ENCODE peak calls at places on chromosomes 16 and 17, in six cellular contexts. One of them, this sample, is unnamed.
A peak's percentile ranks its signal among the peaks of the same experiment; 100 is the strongest.

GRCh38 chr16:57013268-57013667 is 23.9 kb downstream of the NLRC5 start:
- DNase-seq in NCI-H2029 treated with DMSO at 0.1 percent for 48 hours: no peak
- DNase-seq in activated CD8-positive, alpha-beta memory T cell treated with anti-CD3 and anti-CD28 coated beads for 48 hours: no peak
- DNase-seq in nucleus accumbens: no peak
- DNase-seq in lower leg skin: no peak
- DNase-seq in CD4-positive, CD25-positive, alpha-beta regulatory T cell: no peak
- DNase-seq in this sample: no peak

GRCh38 chr16:87206646-87207451 is 110.3 kb downstream of the C16orf95 start:
- DNase-seq in NCI-H2029 treated with DMSO at 0.1 percent for 48 hours: no peak
- DNase-seq in nucleus accumbens: no peak
- DNase-seq in lower leg skin: peak; percentile 18
- DNase-seq in CD4-positive, CD25-positive, alpha-beta regulatory T cell: no peak
- DNase-seq in activated CD8-positive, alpha-beta memory T cell treated with anti-CD3 and anti-CD28 coated beads for 48 hours: no peak
- DNase-seq in this sample: no peak

GRCh38 chr16:70466812-70467090 is 12.4 kb downstream of the FCSK start:
- DNase-seq in activated CD8-positive, alpha-beta memory T cell treated with anti-CD3 and anti-CD28 coated beads for 48 hours: no peak
- DNase-seq in NCI-H2029 treated with DMSO at 0.1 percent for 48 hours: no peak
- DNase-seq in CD4-positive, CD25-positive, alpha-beta regulatory T cell: no peak
- DNase-seq in nucleus accumbens: no peak
- DNase-seq in lower leg skin: no peak
- DNase-seq in this sample: no peak

GRCh38 chr16:51762081-51762995 is 611.3 kb upstream of the SALL1 start:
- DNase-seq in activated CD8-positive, alpha-beta memory T cell treated with anti-CD3 and anti-CD28 coated beads for 48 hours: peak; percentile 22
- DNase-seq in nucleus accumbens: peak; percentile 70
- DNase-seq in CD4-positive, CD25-positive, alpha-beta regulatory T cell: peak; percentile 42
- DNase-seq in lower leg skin: peak; percentile 44
- DNase-seq in NCI-H2029 treated with DMSO at 0.1 percent for 48 hours: peak; percentile 20
- DNase-seq in this sample: peak; percentile 20

GRCh38 chr17:18954321-18954720 is 2.4 kb downstream of the SLC5A10 start:
- DNase-seq in activated CD8-positive, alpha-beta memory T cell treated with anti-CD3 and anti-CD28 coated beads for 48 hours: no peak
- DNase-seq in NCI-H2029 treated with DMSO at 0.1 percent for 48 hours: no peak
- DNase-seq in nucleus accumbens: no peak
- DNase-seq in CD4-positive, CD25-positive, alpha-beta regulatory T cell: no peak
- DNase-seq in lower leg skin: no peak
- DNase-seq in this sample: no peak

GRCh38 chr16:49604602-49605001 is 231.0 kb downstream of the C16orf78 start:
- DNase-seq in activated CD8-positive, alpha-beta memory T cell treated with anti-CD3 and anti-CD28 coated beads for 48 hours: no peak
- DNase-seq in lower leg skin: no peak
- DNase-seq in nucleus accumbens: no peak
- DNase-seq in CD4-positive, CD25-positive, alpha-beta regulatory T cell: no peak
- DNase-seq in NCI-H2029 treated with DMSO at 0.1 percent for 48 hours: no peak
- DNase-seq in this sample: no peak

GRCh38 chr17:62134397-62134796 is 69.3 kb upstream of the MED13 start:
- DNase-seq in NCI-H2029 treated with DMSO at 0.1 percent for 48 hours: no peak
- DNase-seq in activated CD8-positive, alpha-beta memory T cell treated with anti-CD3 and anti-CD28 coated beads for 48 hours: no peak
- DNase-seq in CD4-positive, CD25-positive, alpha-beta regulatory T cell: no peak
- DNase-seq in nucleus accumbens: no peak
- DNase-seq in lower leg skin: no peak
- DNase-seq in this sample: no peak

GRCh38 chr16:5205394-5206040 is 107.9 kb upstream of the EEF2KMT start:
- DNase-seq in CD4-positive, CD25-positive, alpha-beta regulatory T cell: no peak
- DNase-seq in nucleus accumbens: no peak
- DNase-seq in NCI-H2029 treated with DMSO at 0.1 percent for 48 hours: no peak
- DNase-seq in lower leg skin: no peak
- DNase-seq in activated CD8-positive, alpha-beta memory T cell treated with anti-CD3 and anti-CD28 coated beads for 48 hours: no peak
- DNase-seq in this sample: no peak

GRCh38 chr17:45016823-45017222 is 34.6 kb downstream of the DCAKD start:
- DNase-seq in NCI-H2029 treated with DMSO at 0.1 percent for 48 hours: no peak
- DNase-seq in activated CD8-positive, alpha-beta memory T cell treated with anti-CD3 and anti-CD28 coated beads for 48 hours: no peak
- DNase-seq in CD4-positive, CD25-positive, alpha-beta regulatory T cell: no peak
- DNase-seq in lower leg skin: no peak
- DNase-seq in nucleus accumbens: no peak
- DNase-seq in this sample: no peak

GRCh38 chr17:83029571-83029970 is 49.8 kb upstream of the METRNL start:
- DNase-seq in CD4-positive, CD25-positive, alpha-beta regulatory T cell: no peak
- DNase-seq in NCI-H2029 treated with DMSO at 0.1 percent for 48 hours: no peak
- DNase-seq in activated CD8-positive, alpha-beta memory T cell treated with anti-CD3 and anti-CD28 coated beads for 48 hours: no peak
- DNase-seq in lower leg skin: no peak
- DNase-seq in nucleus accumbens: no peak
- DNase-seq in this sample: no peak

GRCh38 chr16:736936-737481 is 3.8 kb downstream of the CIAO3 start:
- DNase-seq in NCI-H2029 treated with DMSO at 0.1 percent for 48 hours: no peak
- DNase-seq in lower leg skin: no peak
- DNase-seq in CD4-positive, CD25-positive, alpha-beta regulatory T cell: no peak
- DNase-seq in nucleus accumbens: no peak
- DNase-seq in activated CD8-positive, alpha-beta memory T cell treated with anti-CD3 and anti-CD28 coated beads for 48 hours: no peak
- DNase-seq in this sample: no peak

GRCh38 chr16:86389566-86390328 is 120.6 kb upstream of the FOXF1 start:
- DNase-seq in activated CD8-positive, alpha-beta memory T cell treated with anti-CD3 and anti-CD28 coated beads for 48 hours: no peak
- DNase-seq in CD4-positive, CD25-positive, alpha-beta regulatory T cell: no peak
- DNase-seq in nucleus accumbens: no peak
- DNase-seq in lower leg skin: no peak
- DNase-seq in NCI-H2029 treated with DMSO at 0.1 percent for 48 hours: no peak
- DNase-seq in this sample: no peak

GRCh38 chr17:6420173-6420641 is 14.7 kb downstream of the AIPL1 start:
- DNase-seq in CD4-positive, CD25-positive, alpha-beta regulatory T cell: peak; percentile 18
- DNase-seq in activated CD8-positive, alpha-beta memory T cell treated with anti-CD3 and anti-CD28 coated beads for 48 hours: no peak
- DNase-seq in lower leg skin: no peak
- DNase-seq in nucleus accumbens: no peak
- DNase-seq in NCI-H2029 treated with DMSO at 0.1 percent for 48 hours: peak; percentile 6
- DNase-seq in this sample: peak; percentile 38

GRCh38 chr16:73890524-73891500 is 405.8 kb upstream of the PSMD7 start:
- DNase-seq in nucleus accumbens: peak; percentile 18
- DNase-seq in NCI-H2029 treated with DMSO at 0.1 percent for 48 hours: no peak
- DNase-seq in lower leg skin: no peak
- DNase-seq in CD4-positive, CD25-positive, alpha-beta regulatory T cell: no peak
- DNase-seq in activated CD8-positive, alpha-beta memory T cell treated with anti-CD3 and anti-CD28 coated beads for 48 hours: no peak
- DNase-seq in this sample: no peak

GRCh38 chr17:58184986-58185761 is 7.4 kb upstream of the EPX start:
- DNase-seq in activated CD8-positive, alpha-beta memory T cell treated with anti-CD3 and anti-CD28 coated beads for 48 hours: no peak
- DNase-seq in lower leg skin: no peak
- DNase-seq in CD4-positive, CD25-positive, alpha-beta regulatory T cell: no peak
- DNase-seq in NCI-H2029 treated with DMSO at 0.1 percent for 48 hours: no peak
- DNase-seq in nucleus accumbens: no peak
- DNase-seq in this sample: no peak

GRCh38 chr16:3461120-3461519 is 17.6 kb downstream of the NAA60 start:
- DNase-seq in CD4-positive, CD25-positive, alpha-beta regulatory T cell: peak; percentile 47
- DNase-seq in nucleus accumbens: no peak
- DNase-seq in NCI-H2029 treated with DMSO at 0.1 percent for 48 hours: no peak
- DNase-seq in lower leg skin: no peak
- DNase-seq in activated CD8-positive, alpha-beta memory T cell treated with anti-CD3 and anti-CD28 coated beads for 48 hours: no peak
- DNase-seq in this sample: no peak

GRCh38 chr16:2964416-2965223 is 545 bp downstream of the KREMEN2 start:
- DNase-seq in CD4-positive, CD25-positive, alpha-beta regulatory T cell: peak; percentile 59
- DNase-seq in NCI-H2029 treated with DMSO at 0.1 percent for 48 hours: no peak
- DNase-seq in nucleus accumbens: no peak
- DNase-seq in lower leg skin: no peak
- DNase-seq in activated CD8-positive, alpha-beta memory T cell treated with anti-CD3 and anti-CD28 coated beads for 48 hours: no peak
- DNase-seq in this sample: peak; percentile 35

GRCh38 chr17:10033449-10033848 is 128.4 kb upstream of the RCVRN start:
- DNase-seq in nucleus accumbens: no peak
- DNase-seq in lower leg skin: no peak
- DNase-seq in activated CD8-positive, alpha-beta memory T cell treated with anti-CD3 and anti-CD28 coated beads for 48 hours: no peak
- DNase-seq in CD4-positive, CD25-positive, alpha-beta regulatory T cell: no peak
- DNase-seq in NCI-H2029 treated with DMSO at 0.1 percent for 48 hours: no peak
- DNase-seq in this sample: no peak

GRCh38 chr17:64343833-64344637 is 46.6 kb downstream of the PECAM1 start:
- DNase-seq in activated CD8-positive, alpha-beta memory T cell treated with anti-CD3 and anti-CD28 coated beads for 48 hours: no peak
- DNase-seq in CD4-positive, CD25-positive, alpha-beta regulatory T cell: no peak
- DNase-seq in NCI-H2029 treated with DMSO at 0.1 percent for 48 hours: peak; percentile 67
- DNase-seq in lower leg skin: peak; percentile 66
- DNase-seq in nucleus accumbens: peak; percentile 23
- DNase-seq in this sample: no peak

GRCh38 chr17:222172-222571 is 40.7 kb upstream of the DOC2B start:
- DNase-seq in CD4-positive, CD25-positive, alpha-beta regulatory T cell: no peak
- DNase-seq in lower leg skin: no peak
- DNase-seq in activated CD8-positive, alpha-beta memory T cell treated with anti-CD3 and anti-CD28 coated beads for 48 hours: no peak
- DNase-seq in NCI-H2029 treated with DMSO at 0.1 percent for 48 hours: no peak
- DNase-seq in nucleus accumbens: peak; percentile 22
- DNase-seq in this sample: no peak

GRCh38 chr16:27974896-27975540 is 88.5 kb downstream of the GSG1L start:
- DNase-seq in activated CD8-positive, alpha-beta memory T cell treated with anti-CD3 and anti-CD28 coated beads for 48 hours: no peak
- DNase-seq in NCI-H2029 treated with DMSO at 0.1 percent for 48 hours: no peak
- DNase-seq in nucleus accumbens: no peak
- DNase-seq in lower leg skin: no peak
- DNase-seq in CD4-positive, CD25-positive, alpha-beta regulatory T cell: no peak
- DNase-seq in this sample: no peak

GRCh38 chr17:40664582-40665333 is at the start of gene KRT222:
- DNase-seq in activated CD8-positive, alpha-beta memory T cell treated with anti-CD3 and anti-CD28 coated beads for 48 hours: no peak
- DNase-seq in NCI-H2029 treated with DMSO at 0.1 percent for 48 hours: no peak
- DNase-seq in nucleus accumbens: no peak
- DNase-seq in lower leg skin: no peak
- DNase-seq in CD4-positive, CD25-positive, alpha-beta regulatory T cell: no peak
- DNase-seq in this sample: no peak

GRCh38 chr17:79083191-79083971 is 8.8 kb downstream of the ENGASE start:
- DNase-seq in NCI-H2029 treated with DMSO at 0.1 percent for 48 hours: no peak
- DNase-seq in nucleus accumbens: no peak
- DNase-seq in activated CD8-positive, alpha-beta memory T cell treated with anti-CD3 and anti-CD28 coated beads for 48 hours: no peak
- DNase-seq in CD4-positive, CD25-positive, alpha-beta regulatory T cell: no peak
- DNase-seq in lower leg skin: no peak
- DNase-seq in this sample: no peak

GRCh38 chr17:80033840-80034239 is 1.8 kb downstream of the TBC1D16 start:
- DNase-seq in NCI-H2029 treated with DMSO at 0.1 percent for 48 hours: no peak
- DNase-seq in CD4-positive, CD25-positive, alpha-beta regulatory T cell: no peak
- DNase-seq in lower leg skin: no peak
- DNase-seq in activated CD8-positive, alpha-beta memory T cell treated with anti-CD3 and anti-CD28 coated beads for 48 hours: no peak
- DNase-seq in nucleus accumbens: no peak
- DNase-seq in this sample: no peak

GRCh38 chr17:80426671-80427326 is 11.8 kb downstream of the ENDOV start:
- DNase-seq in CD4-positive, CD25-positive, alpha-beta regulatory T cell: peak; percentile 78
- DNase-seq in NCI-H2029 treated with DMSO at 0.1 percent for 48 hours: peak; percentile 7
- DNase-seq in nucleus accumbens: peak; percentile 50
- DNase-seq in lower leg skin: peak; percentile 30
- DNase-seq in activated CD8-positive, alpha-beta memory T cell treated with anti-CD3 and anti-CD28 coated beads for 48 hours: peak; percentile 83
- DNase-seq in this sample: peak; percentile 10

GRCh38 chr17:33469911-33470310 is 176.8 kb upstream of the ASIC2 start:
- DNase-seq in lower leg skin: no peak
- DNase-seq in CD4-positive, CD25-positive, alpha-beta regulatory T cell: no peak
- DNase-seq in nucleus accumbens: no peak
- DNase-seq in NCI-H2029 treated with DMSO at 0.1 percent for 48 hours: no peak
- DNase-seq in activated CD8-positive, alpha-beta memory T cell treated with anti-CD3 and anti-CD28 coated beads for 48 hours: no peak
- DNase-seq in this sample: no peak

GRCh38 chr16:57446530-57447141 is 549 bp downstream of the CIAPIN1 start:
- DNase-seq in nucleus accumbens: no peak
- DNase-seq in NCI-H2029 treated with DMSO at 0.1 percent for 48 hours: peak; percentile 8
- DNase-seq in lower leg skin: no peak
- DNase-seq in activated CD8-positive, alpha-beta memory T cell treated with anti-CD3 and anti-CD28 coated beads for 48 hours: peak; percentile 13
- DNase-seq in CD4-positive, CD25-positive, alpha-beta regulatory T cell: peak; percentile 49
- DNase-seq in this sample: no peak

GRCh38 chr16:85152414-85153030 is 40.2 kb upstream of the CIBAR2 start:
- DNase-seq in lower leg skin: no peak
- DNase-seq in CD4-positive, CD25-positive, alpha-beta regulatory T cell: no peak
- DNase-seq in activated CD8-positive, alpha-beta memory T cell treated with anti-CD3 and anti-CD28 coated beads for 48 hours: no peak
- DNase-seq in nucleus accumbens: no peak
- DNase-seq in NCI-H2029 treated with DMSO at 0.1 percent for 48 hours: no peak
- DNase-seq in this sample: no peak

GRCh38 chr16:23319861-23320615 is 17.9 kb downstream of the SCNN1B start:
- DNase-seq in CD4-positive, CD25-positive, alpha-beta regulatory T cell: no peak
- DNase-seq in lower leg skin: no peak
- DNase-seq in nucleus accumbens: no peak
- DNase-seq in NCI-H2029 treated with DMSO at 0.1 percent for 48 hours: no peak
- DNase-seq in activated CD8-positive, alpha-beta memory T cell treated with anti-CD3 and anti-CD28 coated beads for 48 hours: no peak
- DNase-seq in this sample: no peak

GRCh38 chr17:1008008-1008761 is 11.3 kb downstream of the TIMM22 start:
- DNase-seq in CD4-positive, CD25-positive, alpha-beta regulatory T cell: no peak
- DNase-seq in lower leg skin: peak; percentile 63
- DNase-seq in nucleus accumbens: peak; percentile 18
- DNase-seq in activated CD8-positive, alpha-beta memory T cell treated with anti-CD3 and anti-CD28 coated beads for 48 hours: no peak
- DNase-seq in NCI-H2029 treated with DMSO at 0.1 percent for 48 hours: no peak
- DNase-seq in this sample: no peak

GRCh38 chr17:82503094-82503727 is 16.3 kb upstream of the FOXK2 start:
- DNase-seq in nucleus accumbens: no peak
- DNase-seq in activated CD8-positive, alpha-beta memory T cell treated with anti-CD3 and anti-CD28 coated beads for 48 hours: no peak
- DNase-seq in CD4-positive, CD25-positive, alpha-beta regulatory T cell: no peak
- DNase-seq in NCI-H2029 treated with DMSO at 0.1 percent for 48 hours: no peak
- DNase-seq in lower leg skin: no peak
- DNase-seq in this sample: no peak

GRCh38 chr16:85164838-85165516 is 52.7 kb upstream of the CIBAR2 start:
- DNase-seq in NCI-H2029 treated with DMSO at 0.1 percent for 48 hours: no peak
- DNase-seq in CD4-positive, CD25-positive, alpha-beta regulatory T cell: no peak
- DNase-seq in nucleus accumbens: no peak
- DNase-seq in lower leg skin: peak; percentile 67
- DNase-seq in activated CD8-positive, alpha-beta memory T cell treated with anti-CD3 and anti-CD28 coated beads for 48 hours: no peak
- DNase-seq in this sample: no peak

GRCh38 chr17:76370261-76370993 is 14.0 kb upstream of the SPHK1 start:
- DNase-seq in nucleus accumbens: peak; percentile 73
- DNase-seq in NCI-H2029 treated with DMSO at 0.1 percent for 48 hours: no peak
- DNase-seq in lower leg skin: peak; percentile 63
- DNase-seq in activated CD8-positive, alpha-beta memory T cell treated with anti-CD3 and anti-CD28 coated beads for 48 hours: no peak
- DNase-seq in CD4-positive, CD25-positive, alpha-beta regulatory T cell: no peak
- DNase-seq in this sample: no peak

GRCh38 chr16:2244926-2245795 is 6.2 kb downstream of the ECI1 start:
- DNase-seq in nucleus accumbens: no peak
- DNase-seq in NCI-H2029 treated with DMSO at 0.1 percent for 48 hours: no peak
- DNase-seq in lower leg skin: no peak
- DNase-seq in activated CD8-positive, alpha-beta memory T cell treated with anti-CD3 and anti-CD28 coated beads for 48 hours: no peak
- DNase-seq in CD4-positive, CD25-positive, alpha-beta regulatory T cell: no peak
- DNase-seq in this sample: no peak